ENCODE peak calls at places on chromosomes 6 and 20, in five cellular contexts. Y is HepG2, K is neural progenitor cell, V is tibial artery, U is pancreas. G is an unnamed sample.
A peak's percentile ranks its signal among the peaks of the same experiment; 100 is the strongest.

GRCh38 chr20:17491488-17491887 is 39.7 kb downstream of the BFSP1 start:
- DNase-seq in U (no peak), K (no peak), Y (no peak), V (no peak), G (no peak)

GRCh38 chr20:41534170-41534569 is 84.0 kb downstream of the CHD6 start:
- DNase-seq in K (no peak), U (no peak), V (no peak), Y (peak; percentile 16), G (no peak)

GRCh38 chr6:136753624-136754023 is 38.7 kb downstream of the MAP3K5 start:
- DNase-seq in K (no peak), V (no peak), U (no peak), Y (no peak), G (no peak)

GRCh38 chr6:43192911-43193310 is 10.9 kb downstream of the CUL9 start:
- DNase-seq in U (no peak), V (no peak), Y (no peak), K (no peak), G (no peak)

GRCh38 chr6:147001621-147002020 is 202.6 kb upstream of the STXBP5 start:
- DNase-seq in V (no peak), Y (no peak), U (no peak), K (no peak), G (no peak)

GRCh38 chr20:22866757-22867425 is 168.2 kb upstream of the SSTR4 start:
- DNase-seq in K (no peak), Y (no peak), U (no peak), V (no peak), G (no peak)

GRCh38 chr6:157150076-157150475 is 173.2 kb downstream of the TMEM242 start:
- DNase-seq in Y (no peak), V (no peak), U (no peak), K (no peak), G (no peak)

GRCh38 chr6:36095497-36096391 is 34.6 kb upstream of the MAPK13 start:
- DNase-seq in Y (peak; percentile 98), V (no peak), K (no peak), U (no peak), G (peak; percentile 85)

GRCh38 chr6:44831002-44831610 is 443.6 kb downstream of the CDC5L start:
- DNase-seq in Y (no peak), K (peak; percentile 43), V (no peak), U (no peak), G (no peak)

GRCh38 chr6:134123666-134124208 is 71.3 kb upstream of the SLC2A12 start:
- DNase-seq in V (no peak), Y (peak; percentile 53), U (no peak), K (peak; percentile 72), G (peak; percentile 57)

GRCh38 chr6:148345176-148345575 is 2.5 kb downstream of the SASH1 start:
- DNase-seq in V (no peak), U (no peak), Y (peak; percentile 30), K (no peak), G (peak; percentile 6)

GRCh38 chr6:129370268-129370916 is 339.6 kb downstream of the ARHGAP18 start:
- DNase-seq in K (peak; percentile 63), U (no peak), V (no peak), Y (peak; percentile 32), G (no peak)

GRCh38 chr6:25465931-25466330 is 186.1 kb upstream of the SCGN start:
- DNase-seq in V (no peak), U (no peak), Y (no peak), K (no peak), G (no peak)

GRCh38 chr6:119276211-119276610 is 73.3 kb downstream of the MAN1A1 start:
- DNase-seq in K (no peak), U (no peak), Y (no peak), V (no peak), G (no peak)

GRCh38 chr6:43954311-43955131 is 172.7 kb downstream of the MRPL14 start:
- DNase-seq in U (no peak), K (no peak), V (no peak), Y (no peak), G (no peak)

GRCh38 chr20:57390604-57391438 is at the start of gene RBM38:
- DNase-seq in K (peak; percentile 90), U (peak; percentile 91), Y (peak; percentile 56), V (peak; percentile 24), G (peak; percentile 80)

GRCh38 chr6:108561742-108562502 is 1.2 kb downstream of the FOXO3 start:
- DNase-seq in Y (peak; percentile 17), K (peak; percentile 60), V (no peak), U (peak; percentile 71), G (peak; percentile 75)

GRCh38 chr20:62774076-62774714 is 22.1 kb upstream of the MRGBP start:
- DNase-seq in Y (no peak), U (no peak), V (no peak), K (no peak), G (no peak)

GRCh38 chr6:165645919-165646318 is 17.1 kb downstream of the PDE10A start:
- DNase-seq in V (no peak), Y (no peak), K (no peak), U (no peak), G (no peak)

GRCh38 chr6:3750324-3751018 is 1.0 kb downstream of the PXDC1 start:
- DNase-seq in U (peak; percentile 84), V (peak; percentile 92), K (peak; percentile 62), Y (peak; percentile 62), G (peak; percentile 87)

GRCh38 chr20:5272268-5272667 is 44.5 kb downstream of the PROKR2 start:
- DNase-seq in V (no peak), K (no peak), Y (no peak), U (no peak), G (no peak)

GRCh38 chr6:113860165-113860955 is 3.2 kb downstream of the MARCKS start:
- DNase-seq in U (peak; percentile 67), V (peak; percentile 30), K (peak; percentile 43), Y (peak; percentile 42), G (peak; percentile 58)

GRCh38 chr20:19791887-19792286 is 33.8 kb downstream of the RIN2 start:
- DNase-seq in K (no peak), Y (no peak), U (no peak), V (no peak), G (no peak)

GRCh38 chr6:165876568-165876967 is 213.5 kb upstream of the PDE10A start:
- DNase-seq in U (no peak), K (no peak), Y (no peak), V (peak; percentile 61), G (peak; percentile 28)

GRCh38 chr6:31651602-31652191 is 764 bp downstream of the BAG6 start:
- DNase-seq in K (peak; percentile 90), U (no peak), Y (peak; percentile 89), V (peak; percentile 84), G (peak; percentile 83)

GRCh38 chr6:149200282-149200936 is 117.1 kb upstream of the TAB2 start:
- DNase-seq in Y (no peak), U (no peak), K (no peak), V (no peak), G (no peak)

GRCh38 chr6:37513576-37513975 is 13.9 kb upstream of the CCDC167 start:
- DNase-seq in Y (no peak), U (no peak), K (peak; percentile 31), V (no peak), G (no peak)

GRCh38 chr6:37511910-37512399 is 12.3 kb upstream of the CCDC167 start:
- DNase-seq in Y (no peak), U (no peak), K (peak; percentile 50), V (no peak), G (no peak)

GRCh38 chr6:37514377-37514776 is 14.7 kb upstream of the CCDC167 start:
- DNase-seq in V (no peak), U (no peak), Y (no peak), K (no peak), G (no peak)

GRCh38 chr6:37512400-37512958 is 12.8 kb upstream of the CCDC167 start:
- DNase-seq in K (peak; percentile 34), U (no peak), Y (no peak), V (no peak), G (no peak)

GRCh38 chr6:37513155-37513554 is 13.5 kb upstream of the CCDC167 start:
- DNase-seq in U (no peak), V (no peak), K (no peak), Y (no peak), G (no peak)
- H3K4me3 ChIP-seq in U (no peak overlapping the region), V (no peak overlapping the region), K (peak overlapping the region; percentile 19), Y (no peak overlapping the region), G (no peak overlapping the region)

GRCh38 chr20:45959956-45960630 is 11.9 kb downstream of the ZNF335 start:
- DNase-seq in V (peak; percentile 9), U (no peak), Y (no peak), K (no peak), G (no peak)
- H3K36me3 ChIP-seq in V (peaks cover 67% of the 10 kb centered on the region), U (peaks cover 51% of the 10 kb centered on the region), Y (peaks cover 73% of the 10 kb centered on the region), K (no peaks in the 10 kb centered on the region), G (peaks cover 22% of the 10 kb centered on the region)

GRCh38 chr6:52546192-52546591 is 30.7 kb downstream of the TRAM2 start:
- DNase-seq in Y (no peak), V (no peak), K (no peak), U (no peak), G (no peak)
- H3K4me1 ChIP-seq in Y (peaks cover 100% of the 10 kb centered on the region), V (peaks cover 98% of the 10 kb centered on the region), K (peaks cover 10% of the 10 kb centered on the region), U (peaks cover 32% of the 10 kb centered on the region), G (peaks cover 55% of the 10 kb centered on the region)

GRCh38 chr6:167677422-167677789 is 149.3 kb upstream of the AFDN start:
- DNase-seq in K (no peak), V (no peak), Y (no peak), U (no peak), G (no peak)
- H3K4me3 ChIP-seq in K (peak overlapping the region; percentile 64), V (no peak overlapping the region), Y (peak overlapping the region; percentile 46), U (no peak overlapping the region), G (no peak overlapping the region)

GRCh38 chr20:53580376-53581111 is 13.1 kb downstream of the ZNF217 start:
- DNase-seq in Y (no peak), K (no peak), U (no peak), V (peak; percentile 12), G (no peak)

GRCh38 chr20:53579581-53580375 is 13.9 kb downstream of the ZNF217 start:
- DNase-seq in V (no peak), Y (peak; percentile 99), U (no peak), K (no peak), G (no peak)

GRCh38 chr20:53578492-53579222 is 15.0 kb downstream of the ZNF217 start:
- DNase-seq in Y (peak; percentile 94), K (peak; percentile 90), U (no peak), V (peak; percentile 41), G (no peak)

GRCh38 chr20:53581444-53582311 is 12.0 kb downstream of the ZNF217 start:
- DNase-seq in Y (no peak), K (no peak), U (no peak), V (peak; percentile 19), G (no peak)

DNA sequence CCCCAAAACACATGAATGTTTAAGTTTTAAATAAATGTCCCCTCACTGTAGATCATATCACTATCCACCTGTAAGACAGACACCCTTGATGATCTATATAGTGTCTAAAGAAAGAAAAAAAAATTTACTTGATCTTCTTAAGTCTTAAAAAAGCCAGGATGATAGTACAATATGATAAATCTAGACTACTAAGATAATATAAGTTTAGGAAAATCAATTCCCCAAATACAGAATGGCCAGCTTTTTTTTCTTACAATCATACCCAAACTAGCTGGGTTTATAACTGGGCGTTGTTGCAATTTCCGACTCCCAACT is 14.4 kb downstream of the ZNF217 start:
- DNase-seq in Y (no peak), U (no peak), K (no peak), V (no peak), G (no peak)
- H3K36me3 ChIP-seq in Y (peaks cover 71% of the 10 kb centered on the region), U (peaks cover 30% of the 10 kb centered on the region), K (peaks cover 25% of the 10 kb centered on the region), V (peaks cover 19% of the 10 kb centered on the region), G (peaks cover 5% of the 10 kb centered on the region)